ENCODE peak calls at places on chromosomes 16 and 17, in five cellular contexts. D is A549, M is lower leg skin, F is right lobe of liver, N is GM12891. G is an unnamed sample.

GRCh38 chr17:16474012-16474725 is 17.8 kb downstream of the LRRC75A start:
- DNase-seq in D (no peak), M (no peak), F (no peak), N (no peak), G (no peak)

GRCh38 chr17:8735336-8735939 is 9.2 kb downstream of the CCDC42 start:
- DNase-seq in D (no peak), M (no peak), F (no peak), N (no peak), G (no peak)

GRCh38 chr17:10059684-10060211 is 138.7 kb downstream of the GAS7 start:
- DNase-seq in D (no peak), M (no peak), F (no peak), N (peak), G (no peak)

GRCh38 chr17:78946631-78947030 is 21.4 kb upstream of the TIMP2 start:
- DNase-seq in D (no peak), M (no peak), F (no peak), N (no peak), G (no peak)

GRCh38 chr17:41494524-41494923 is 4.8 kb upstream of the KRT36 start:
- DNase-seq in D (no peak), M (no peak), F (peak), N (no peak), G (no peak)

GRCh38 chr16:46638947-46639925 is 18.1 kb upstream of the SHCBP1 start:
- DNase-seq in D (no peak), M (no peak), F (no peak), N (no peak), G (no peak)

GRCh38 chr17:82440377-82440981 is 10.1 kb downstream of the CYBC1 start:
- DNase-seq in D (no peak), M (no peak), F (no peak), N (no peak), G (no peak)

GRCh38 chr17:13544292-13544691 is 57.4 kb downstream of the HS3ST3A1 start:
- DNase-seq in D (no peak), M (peak), F (no peak), N (no peak), G (no peak)

GRCh38 chr17:61407211-61407911 is 7.7 kb downstream of the TBX2 start:
- DNase-seq in D (no peak), M (no peak), F (peak), N (peak), G (no peak)

GRCh38 chr17:38705803-38706624 is 941 bp downstream of the MLLT6 start:
- DNase-seq in D (peak), M (no peak), F (no peak), N (no peak), G (no peak)

GRCh38 chr17:68390888-68391545 is 66.3 kb downstream of the WIPI1 start:
- DNase-seq in D (no peak), M (no peak), F (peak), N (no peak), G (no peak)

GRCh38 chr17:79332011-79332410 is 257.4 kb downstream of the ENGASE start:
- DNase-seq in D (no peak), M (no peak), F (no peak), N (no peak), G (no peak)

GRCh38 chr17:59617141-59617757 is 2.4 kb upstream of the CLTC start:
- DNase-seq in D (no peak), M (no peak), F (no peak), N (no peak), G (no peak)

GRCh38 chr16:11446566-11447119 is 101.4 kb downstream of the RMI2 start:
- DNase-seq in D (no peak), M (no peak), F (peak), N (no peak), G (no peak)

GRCh38 chr17:9522074-9522473 is 53.5 kb downstream of the STX8 start:
- DNase-seq in D (peak), M (peak), F (no peak), N (peak), G (peak)

GRCh38 chr16:54080524-54081008 is 206.0 kb downstream of the IRX3 start:
- DNase-seq in D (peak), M (peak), F (no peak), N (no peak), G (no peak)

GRCh38 chr16:54687043-54687655 is 243.5 kb upstream of the IRX5 start:
- DNase-seq in D (no peak), M (no peak), F (no peak), N (no peak), G (no peak)

GRCh38 chr17:1153795-1154546 is 25.8 kb downstream of the ABR start:
- DNase-seq in D (peak), M (no peak), F (no peak), N (no peak), G (peak)

GRCh38 chr17:37225458-37225857 is 150.3 kb upstream of the C17orf78 start:
- DNase-seq in D (no peak), M (no peak), F (no peak), N (no peak), G (no peak)

GRCh38 chr16:24052466-24053324 is 203.4 kb upstream of the CACNG3 start:
- DNase-seq in D (no peak), M (no peak), F (no peak), N (no peak), G (no peak)

GRCh38 chr17:74968361-74968780 is 4.2 kb downstream of the HID1 start:
- DNase-seq in D (no peak), M (no peak), F (no peak), N (no peak), G (no peak)

GRCh38 chr16:11359370-11359769 is 14.1 kb downstream of the RMI2 start:
- DNase-seq in D (no peak), M (peak), F (no peak), N (no peak), G (no peak)

GRCh38 chr16:74480150-74481029 is 59.1 kb upstream of the CLEC18B start:
- DNase-seq in D (peak), M (peak), F (no peak), N (no peak), G (no peak)

GRCh38 chr17:52213451-52213850 is 54.9 kb upstream of the CA10 start:
- DNase-seq in D (no peak), M (no peak), F (no peak), N (no peak), G (no peak)

GRCh38 chr16:75306102-75306762 is 54.8 kb upstream of the BCAR1 start:
- DNase-seq in D (peak), M (no peak), F (peak), N (no peak), G (peak)

GRCh38 chr16:61228371-61228770 is 807.9 kb downstream of the CDH8 start:
- DNase-seq in D (no peak), M (no peak), F (no peak), N (no peak), G (no peak)

GRCh38 chr16:87733190-87733589 is 32.6 kb downstream of the KLHDC4 start:
- DNase-seq in D (no peak), M (no peak), F (no peak), N (no peak), G (no peak)

GRCh38 chr16:87734644-87735043 is 31.1 kb downstream of the KLHDC4 start:
- DNase-seq in D (no peak), M (no peak), F (no peak), N (no peak), G (no peak)

GRCh38 chr16:87729266-87729954 is 36.4 kb downstream of the KLHDC4 start:
- DNase-seq in D (no peak), M (no peak), F (no peak), N (no peak), G (no peak)

GRCh38 chr16:87728026-87728425 is 37.8 kb downstream of the KLHDC4 start:
- DNase-seq in D (no peak), M (no peak), F (no peak), N (no peak), G (no peak)

GRCh38 chr16:87731607-87732006 is 34.2 kb downstream of the KLHDC4 start:
- DNase-seq in D (no peak), M (no peak), F (no peak), N (no peak), G (no peak)
- TF ChIP-seq POLR2A in D (no peak), M (no peak), F (no peak), N (no peak), G (no peak)

GRCh38 chr17:57073626-57074025 is 11.4 kb upstream of the AKAP1 start:
- DNase-seq in D (no peak), M (no peak), F (no peak), N (no peak), G (no peak)

GRCh38 chr17:57077000-57077399 is 8.0 kb upstream of the AKAP1 start:
- DNase-seq in D (no peak), M (no peak), F (no peak), N (no peak), G (no peak)

GRCh38 chr17:57075193-57075592 is 9.9 kb upstream of the AKAP1 start:
- DNase-seq in D (no peak), M (no peak), F (no peak), N (no peak), G (no peak)

GRCh38 chr17:57078274-57078673 is 6.8 kb upstream of the AKAP1 start:
- DNase-seq in D (no peak), M (no peak), F (no peak), N (no peak), G (no peak)

DNA sequence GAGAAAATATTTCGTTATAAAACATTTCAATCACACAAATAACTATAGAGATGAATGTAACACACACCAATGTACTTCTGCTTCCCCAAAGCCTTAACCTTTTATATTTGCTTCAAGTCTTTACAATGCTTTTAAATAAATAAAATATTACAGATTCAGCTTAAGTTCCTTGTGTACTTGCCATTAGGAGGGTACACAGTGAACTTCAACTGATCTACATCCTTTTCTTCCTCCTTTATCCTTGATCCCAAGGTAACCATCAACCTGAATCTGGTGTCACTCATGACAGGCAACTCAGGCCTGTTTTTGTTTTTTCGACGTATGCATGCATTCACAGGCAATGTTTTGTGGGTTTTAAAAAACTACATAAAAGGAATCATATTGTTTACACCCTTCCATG is 9.3 kb upstream of the AKAP1 start:
- DNase-seq in D (no peak), M (no peak), F (no peak), N (no peak), G (no peak)
- TF ChIP-seq POLR2A in D (no peak), M (no peak), F (no peak), N (no peak), G (no peak)

GRCh38 chr17:7486181-7486580 is 2.0 kb downstream of the POLR2A start:
- DNase-seq in D (no peak), M (no peak), F (peak), N (no peak), G (no peak)

GRCh38 chr17:7484964-7485377 is 805 bp downstream of the POLR2A start:
- DNase-seq in D (no peak), M (no peak), F (no peak), N (no peak), G (no peak)

GRCh38 chr17:7484067-7484963 is at the start of gene POLR2A:
- DNase-seq in D (peak), M (peak), F (peak), N (peak), G (peak)

GRCh38 chr17:7479389-7480192 is at the start of gene ZBTB4:
- DNase-seq in D (peak), M (no peak), F (no peak), N (peak), G (peak)

DNA sequence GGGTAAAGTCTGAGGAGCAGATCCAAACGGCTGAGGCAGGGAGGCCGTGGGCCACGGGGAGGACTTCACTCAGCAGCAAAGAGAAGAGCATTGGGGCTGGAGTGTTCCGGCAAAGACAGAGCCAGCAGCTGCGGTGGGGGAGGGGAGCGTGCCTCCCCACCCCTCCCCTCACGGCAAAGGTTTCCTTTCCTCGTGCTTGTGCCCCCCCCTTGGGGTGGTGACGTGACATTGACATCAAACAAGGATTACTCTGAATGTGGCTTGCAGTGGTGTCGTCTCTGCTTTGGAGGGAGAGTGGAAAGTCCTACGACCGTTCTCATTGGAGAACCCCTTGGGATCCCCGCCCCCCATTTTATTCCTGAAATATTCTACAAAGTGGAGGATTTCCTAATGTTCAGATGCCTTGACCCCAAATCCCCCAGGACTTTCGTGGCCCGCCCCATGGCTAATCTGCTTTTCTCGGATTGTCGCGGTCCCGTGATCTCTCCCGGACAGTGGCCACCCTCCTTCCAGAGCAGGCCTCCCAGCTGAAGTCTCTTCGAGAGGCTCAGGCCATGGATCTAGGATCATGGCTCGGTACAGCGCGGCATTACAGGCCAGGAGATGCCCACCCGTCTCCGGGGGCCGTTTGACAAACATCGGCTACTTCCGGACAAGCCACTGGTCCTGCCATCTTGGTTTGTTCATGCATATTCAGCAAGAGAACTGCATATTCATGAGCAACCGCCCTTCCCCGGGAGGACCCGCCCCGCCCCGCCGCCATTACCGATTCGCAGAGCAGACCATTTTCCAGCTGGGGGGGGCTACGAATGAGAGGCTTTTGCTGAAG is 714 bp upstream of the POLR2A start:
- DNase-seq in D (peak), M (peak), F (peak), N (peak), G (peak)
- TF ChIP-seq POLR2A in D (peak), M (no peak), F (no peak), N (no peak), G (no peak)

DNA sequence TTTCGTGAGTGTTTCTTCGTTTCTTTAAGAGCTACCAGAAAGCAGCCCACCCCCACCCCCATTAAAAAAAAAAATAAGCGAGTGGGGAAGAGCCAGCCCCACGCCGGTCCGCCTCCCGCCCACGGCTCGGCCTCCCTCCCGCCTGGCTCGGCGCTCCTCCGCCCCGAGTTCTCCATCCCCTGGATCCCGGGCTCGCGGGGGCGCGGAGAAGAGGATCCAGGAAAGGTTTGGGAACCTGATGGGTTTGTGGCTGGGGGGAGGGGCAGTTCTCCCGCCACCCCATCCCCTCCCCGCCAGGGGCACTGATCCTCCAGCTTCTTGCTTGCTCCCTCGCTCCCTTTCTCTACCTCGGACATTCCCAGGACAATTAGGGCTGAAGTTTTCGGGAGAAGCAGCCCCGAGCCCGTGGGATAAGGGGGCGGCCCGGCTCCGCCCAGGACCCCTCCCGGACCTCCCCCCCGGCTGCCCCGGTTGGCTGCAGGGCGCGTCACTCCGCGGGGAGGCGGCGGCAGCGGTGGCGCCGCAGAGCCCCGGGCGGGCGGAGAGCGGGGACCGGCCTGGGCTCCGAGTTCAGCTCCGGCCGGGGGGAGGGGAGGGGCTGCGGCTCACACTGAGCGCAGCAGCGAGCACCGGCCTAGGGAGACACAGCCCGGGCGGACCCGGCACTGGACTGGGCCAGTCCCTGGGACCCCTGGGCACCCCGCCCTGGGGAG is 1.0 kb upstream of the SALL1 start:
- DNase-seq in D (no peak), M (no peak), F (peak), N (no peak), G (no peak)
- TF ChIP-seq POLR2A in D (no peak), M (no peak), F (peak), N (no peak), G (no peak)

GRCh38 chr16:2250652-2251280 is 621 bp downstream of the ECI1 start:
- DNase-seq in D (no peak), M (no peak), F (no peak), N (no peak), G (peak)

GRCh38 chr16:2252806-2253148 is 1.4 kb upstream of the ECI1 start:
- DNase-seq in D (no peak), M (no peak), F (no peak), N (no peak), G (no peak)

GRCh38 chr16:2253293-2253692 is 1.9 kb upstream of the ECI1 start:
- DNase-seq in D (no peak), M (no peak), F (no peak), N (no peak), G (no peak)

GRCh38 chr16:2246301-2246885 is 5.0 kb downstream of the ECI1 start:
- DNase-seq in D (no peak), M (no peak), F (no peak), N (no peak), G (no peak)

GRCh38 chr16:2251281-2252111 is at the start of gene ECI1:
- DNase-seq in D (peak), M (peak), F (peak), N (peak), G (peak)
- TF ChIP-seq POLR2A in D (peak), M (no peak), F (peak), N (peak), G (peak)

GRCh38 chr16:77596243-77596642 is 126.1 kb upstream of the NUDT7 start:
- DNase-seq in D (no peak), M (no peak), F (no peak), N (no peak), G (no peak)
- TF ChIP-seq POLR2A in D (no peak), M (no peak), F (no peak), N (no peak), G (no peak)

GRCh38 chr17:40467281-40467867 is 24.1 kb downstream of the IGFBP4 start:
- DNase-seq in D (no peak), M (no peak), F (no peak), N (no peak), G (no peak)
- TF ChIP-seq POLR2A in D (no peak), M (no peak), F (no peak), N (no peak), G (no peak)

GRCh38 chr17:35372846-35373531 is 432 bp downstream of the SLFN11 start:
- DNase-seq in D (peak), M (no peak), F (no peak), N (peak), G (peak)

GRCh38 chr17:35374766-35375344 is 1.4 kb upstream of the SLFN11 start:
- DNase-seq in D (no peak), M (no peak), F (no peak), N (no peak), G (no peak)

GRCh38 chr17:35373984-35374765 is 754 bp upstream of the SLFN11 start:
- DNase-seq in D (peak), M (peak), F (peak), N (peak), G (peak)

GRCh38 chr17:35371934-35372333 is 1.5 kb downstream of the SLFN11 start:
- DNase-seq in D (no peak), M (no peak), F (no peak), N (no peak), G (no peak)

GRCh38 chr17:35373532-35373983 is at the start of gene SLFN11:
- DNase-seq in D (peak), M (peak), F (peak), N (peak), G (peak)
- TF ChIP-seq POLR2A in D (peak), M (no peak), F (peak), N (peak), G (peak)

GRCh38 chr17:43125133-43125966 is at the start of gene BRCA1:
- DNase-seq in D (peak), M (peak), F (peak), N (peak), G (peak)
- TF ChIP-seq POLR2A in D (peak), M (no peak), F (peak), N (peak), G (peak)

GRCh38 chr16:81095953-81096714 is at the start of gene GCSH:
- DNase-seq in D (peak), M (peak), F (peak), N (peak), G (peak)
- TF ChIP-seq POLR2A in D (peak), M (no peak), F (peak), N (no peak), G (peak)